ENCODE peak calls at places on chromosomes 16 and 17, in five cellular contexts. S is uterus, P is fibroblast of lung, I is aorta, C is BE2C. V is an unnamed sample. For H3K27me3, the result is how much of the 10 kb centered on the place peaks cover.

GRCh38 chr17:38917259-38917658 is 8.2 kb upstream of the LASP1NB start:
- DNase-seq in S (no peak), P (no peak), I (no peak), C (no peak), V (no peak)

GRCh38 chr17:68033636-68034451 is 1.7 kb upstream of the KPNA2 start:
- DNase-seq in S (no peak), P (peak), I (no peak), C (no peak), V (no peak)

GRCh38 chr17:55451758-55452468 is 30.3 kb upstream of the MMD start:
- DNase-seq in S (no peak), P (peak), I (no peak), C (no peak), V (no peak)

GRCh38 chr17:56528636-56529170 is 64.8 kb upstream of the NOG start:
- DNase-seq in S (no peak), P (no peak), I (no peak), C (no peak), V (no peak)

GRCh38 chr17:41284043-41284442 is 8.5 kb downstream of the KRTAP9-7 start:
- DNase-seq in S (no peak), P (peak), I (no peak), C (no peak), V (no peak)

GRCh38 chr17:69428252-69428980 is 13.9 kb downstream of the MAP2K6 start:
- DNase-seq in S (no peak), P (no peak), I (no peak), C (no peak), V (no peak)

GRCh38 chr17:42321555-42321954 is 33.3 kb downstream of the STAT5A start:
- DNase-seq in S (no peak), P (no peak), I (no peak), C (no peak), V (no peak)

GRCh38 chr16:3088450-3088849 is 10.6 kb downstream of the ZSCAN10 start:
- DNase-seq in S (no peak), P (no peak), I (no peak), C (no peak), V (peak)

GRCh38 chr17:2485543-2485942 is 26.1 kb downstream of the METTL16 start:
- DNase-seq in S (no peak), P (no peak), I (no peak), C (no peak), V (no peak)

GRCh38 chr17:27754549-27754948 is 45.8 kb downstream of the NOS2 start:
- DNase-seq in S (peak), P (no peak), I (no peak), C (no peak), V (no peak)

GRCh38 chr16:79747688-79748087 is 147.2 kb upstream of the MAF start:
- DNase-seq in S (no peak), P (no peak), I (no peak), C (no peak), V (no peak)

GRCh38 chr16:53257001-53257400 is 177.3 kb upstream of the RBL2 start:
- DNase-seq in S (no peak), P (peak), I (no peak), C (no peak), V (no peak)

GRCh38 chr17:27446569-27447301 is 9.5 kb upstream of the KSR1 start:
- DNase-seq in S (no peak), P (peak), I (no peak), C (peak), V (no peak)

GRCh38 chr17:8896641-8897635 is 29.5 kb upstream of the PIK3R6 start:
- DNase-seq in S (no peak), P (no peak), I (no peak), C (no peak), V (no peak)

GRCh38 chr17:64494121-64494520 is 2.7 kb downstream of the POLG2 start:
- DNase-seq in S (no peak), P (no peak), I (no peak), C (no peak), V (no peak)

GRCh38 chr16:58026139-58026704 is 668 bp downstream of the MMP15 start:
- DNase-seq in S (peak), P (peak), I (no peak), C (peak), V (peak)

GRCh38 chr16:56266981-56267607 is 75.8 kb downstream of the GNAO1 start:
- DNase-seq in S (no peak), P (no peak), I (no peak), C (no peak), V (no peak)

GRCh38 chr17:13269196-13269595 is 251.4 kb upstream of the ELAC2 start:
- DNase-seq in S (no peak), P (no peak), I (no peak), C (no peak), V (no peak)

GRCh38 chr17:39634384-39634871 is 2.5 kb upstream of the STARD3 start:
- DNase-seq in S (no peak), P (no peak), I (no peak), C (no peak), V (no peak)

GRCh38 chr16:70689035-70689969 is 3.4 kb upstream of the MTSS2 start:
- DNase-seq in S (no peak), P (no peak), I (peak), C (no peak), V (peak)

GRCh38 chr16:56119138-56119537 is 72.2 kb upstream of the GNAO1 start:
- DNase-seq in S (no peak), P (no peak), I (no peak), C (no peak), V (no peak)

GRCh38 chr17:2749784-2750181 is 331 bp upstream of the CCDC92B start:
- DNase-seq in S (peak), P (peak), I (peak), C (peak), V (peak)

GRCh38 chr16:81551821-81552304 is 107.3 kb downstream of the CMIP start:
- DNase-seq in S (no peak), P (peak), I (peak), C (peak), V (peak)

GRCh38 chr17:6173653-6174052 is 103.5 kb downstream of the WSCD1 start:
- DNase-seq in S (no peak), P (no peak), I (no peak), C (no peak), V (no peak)

GRCh38 chr16:69112285-69113129 is 7.1 kb downstream of the HAS3 start:
- DNase-seq in S (no peak), P (no peak), I (peak), C (peak), V (peak)

GRCh38 chr17:39000021-39000601 is 32.9 kb upstream of the FBXO47 start:
- DNase-seq in S (no peak), P (no peak), I (no peak), C (no peak), V (no peak)

GRCh38 chr16:55699616-55700015 is 43.8 kb downstream of the SLC6A2 start:
- DNase-seq in S (no peak), P (no peak), I (no peak), C (no peak), V (no peak)

GRCh38 chr17:18139949-18140348 is 31.4 kb downstream of the MYO15A start:
- DNase-seq in S (no peak), P (no peak), I (no peak), C (no peak), V (no peak)

GRCh38 chr17:76405607-76405966 is 21.2 kb downstream of the SPHK1 start:
- DNase-seq in S (no peak), P (no peak), I (no peak), C (no peak), V (peak)

GRCh38 chr17:42107597-42108576 is 4.6 kb downstream of the DHX58 start:
- DNase-seq in S (peak), P (peak), I (peak), C (peak), V (peak)

GRCh38 chr17:21298983-21299519 is 14.5 kb downstream of the MAP2K3 start:
- DNase-seq in S (no peak), P (no peak), I (no peak), C (no peak), V (no peak)

GRCh38 chr17:64109400-64109799 is 20.5 kb downstream of the ERN1 start:
- DNase-seq in S (no peak), P (no peak), I (no peak), C (no peak), V (no peak)

GRCh38 chr16:3745751-3746355 is 28.5 kb upstream of the TRAP1 start:
- DNase-seq in S (no peak), P (peak), I (no peak), C (no peak), V (no peak)

GRCh38 chr17:66348605-66349165 is 46.3 kb downstream of the PRKCA start:
- DNase-seq in S (peak), P (peak), I (no peak), C (peak), V (no peak)

GRCh38 chr17:29158096-29158495 is 22.1 kb downstream of the MYO18A start:
- DNase-seq in S (no peak), P (no peak), I (no peak), C (no peak), V (no peak)

GRCh38 chr16:49352923-49353322 is 20.7 kb upstream of the C16orf78 start:
- DNase-seq in S (no peak), P (no peak), I (no peak), C (peak), V (no peak)

GRCh38 chr17:58191259-58191896 is 1.1 kb upstream of the EPX start:
- DNase-seq in S (no peak), P (no peak), I (no peak), C (no peak), V (no peak)

GRCh38 chr17:81135503-81136283 is 29.6 kb upstream of the PVALEF start:
- DNase-seq in S (no peak), P (no peak), I (no peak), C (peak), V (peak)
- H3K27me3 ChIP-seq in S (under half), P (under half), I (under half), C (under half), V (under half)

GRCh38 chr16:12906765-12907516 is 5.5 kb downstream of the SHISA9 start:
- DNase-seq in S (no peak), P (no peak), I (no peak), C (no peak), V (no peak)

GRCh38 chr16:12907670-12908233 is 6.4 kb downstream of the SHISA9 start:
- DNase-seq in S (no peak), P (no peak), I (no peak), C (no peak), V (no peak)

GRCh38 chr16:12903325-12904040 is 2.1 kb downstream of the SHISA9 start:
- DNase-seq in S (no peak), P (no peak), I (no peak), C (no peak), V (no peak)

GRCh38 chr16:12904041-12904671 is 2.8 kb downstream of the SHISA9 start:
- DNase-seq in S (no peak), P (no peak), I (no peak), C (no peak), V (no peak)

DNA sequence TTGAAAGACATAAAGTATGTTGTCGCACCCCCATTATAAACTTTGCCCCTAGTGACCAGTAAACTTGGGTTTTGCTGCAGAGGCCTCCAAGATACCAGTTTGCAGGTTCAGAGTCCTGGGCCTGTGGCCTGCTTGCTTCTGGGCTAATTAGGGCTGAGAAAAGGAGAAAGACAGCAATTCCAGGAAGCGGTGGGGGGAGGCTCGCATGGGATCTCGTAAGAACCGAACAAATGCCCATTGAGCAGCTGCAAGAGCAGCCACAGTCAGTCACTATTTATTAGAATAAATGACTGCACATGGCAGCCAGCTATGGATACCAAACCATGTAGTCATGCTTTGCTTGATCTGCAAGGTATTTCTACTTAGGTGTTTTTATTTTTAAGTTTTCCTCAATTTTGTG is 4.9 kb downstream of the SHISA9 start:
- DNase-seq in S (no peak), P (no peak), I (no peak), C (no peak), V (no peak)
- H3K27me3 ChIP-seq in S (under half), P (under half), I (under half), C (under half), V (half or more)

DNA sequence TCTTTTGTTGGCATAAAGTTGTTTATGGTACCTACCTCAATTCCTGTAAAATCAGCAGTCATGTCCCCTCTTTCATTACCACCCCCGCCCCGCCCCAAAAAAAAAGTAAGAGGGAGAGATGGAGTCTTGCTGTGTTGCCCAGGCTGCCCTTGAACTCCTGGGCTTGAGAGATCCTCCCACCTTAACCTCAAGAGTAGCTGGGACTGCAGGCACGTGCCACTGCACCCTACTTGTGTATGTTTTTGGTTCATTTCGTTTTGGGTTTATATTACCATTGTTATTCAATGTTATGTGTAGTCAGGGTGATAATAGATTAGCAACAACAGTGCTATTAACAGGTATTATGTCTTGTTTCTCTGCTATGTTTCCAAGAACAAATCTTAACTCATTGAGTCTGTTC is 15.9 kb downstream of the TNRC6C start:
- DNase-seq in S (no peak), P (no peak), I (no peak), C (no peak), V (no peak)
- H3K27me3 ChIP-seq in S (under half), P (under half), I (under half), C (under half), V (under half)

DNA sequence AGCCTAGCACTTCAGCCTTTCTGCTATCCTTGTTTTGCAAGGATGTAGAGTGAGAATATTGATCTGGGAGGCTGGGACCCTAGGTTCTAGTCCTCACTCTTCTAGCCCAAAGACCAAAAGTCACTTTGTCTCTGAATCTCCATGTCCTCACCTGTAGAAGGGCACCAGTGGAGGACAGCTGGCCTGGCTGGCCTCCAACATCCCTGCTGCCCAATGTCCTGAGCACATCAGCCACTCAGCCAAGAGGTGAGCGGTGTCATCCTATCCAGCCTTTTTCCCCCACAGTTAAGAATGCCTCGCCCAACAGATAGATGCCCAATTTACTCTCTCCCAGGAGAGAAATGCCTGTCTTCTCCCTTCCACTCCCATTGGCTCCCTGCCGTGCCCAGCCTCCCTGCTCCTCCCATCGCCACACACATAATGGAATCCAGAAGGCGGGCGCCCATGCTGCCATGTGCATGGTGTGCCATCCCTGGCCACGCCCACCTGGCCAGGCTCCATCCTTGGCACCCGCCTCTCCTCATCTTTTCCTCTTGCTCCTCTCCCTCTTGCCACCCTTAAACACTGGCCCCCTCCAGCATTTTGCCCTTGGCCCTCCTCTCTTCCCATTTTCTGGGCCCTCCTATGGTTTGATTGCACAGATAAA is 157.3 kb upstream of the SDK2 start:
- DNase-seq in S (no peak), P (no peak), I (no peak), C (no peak), V (no peak)
- H3K27me3 ChIP-seq in S (under half), P (under half), I (under half), C (under half), V (under half)

GRCh38 chr16:67613808-67614207 is 31.1 kb upstream of the CARMIL2 start:
- DNase-seq in S (no peak), P (no peak), I (no peak), C (peak), V (no peak)
- H3K27me3 ChIP-seq in S (under half), P (under half), I (under half), C (under half), V (under half)

GRCh38 chr16:27883576-27883975 is 179.9 kb downstream of the GSG1L start:
- DNase-seq in S (no peak), P (no peak), I (no peak), C (no peak), V (no peak)
- H3K27me3 ChIP-seq in S (under half), P (under half), I (under half), C (under half), V (under half)